ENCODE peak calls at places on chromosomes 1 and 21, in seven cellular contexts. O, R, Y, N, Q, U and P are unnamed samples.

GRCh38 chr1:119768778-119769177 is at the start of gene HMGCS2:
- DNase-seq in O (no peak), Y (no peak), Q (no peak), R (no peak), N (no peak), U (no peak), P (peak; percentile 47)

GRCh38 chr1:153799016-153799415 is 23.8 kb downstream of the SLC27A3 start:
- DNase-seq in R (no peak), N (no peak), Y (no peak), U (no peak), O (no peak), Q (no peak), P (no peak)

GRCh38 chr1:47722909-47723580 is 274.1 kb downstream of the TRABD2B start:
- DNase-seq in U (no peak), Y (no peak), Q (no peak), R (no peak), O (no peak), N (no peak), P (no peak)

GRCh38 chr1:46202975-46203737 is at the start of gene LURAP1:
- DNase-seq in O (no peak), Y (peak; percentile 79), R (no peak), U (peak; percentile 19), N (peak; percentile 87), Q (no peak), P (peak; percentile 67)

GRCh38 chr1:203271018-203271743 is 34.1 kb upstream of the BTG2 start:
- DNase-seq in U (peak; percentile 52), N (peak; percentile 74), R (peak; percentile 78), Q (no peak), Y (peak; percentile 71), O (no peak), P (peak; percentile 89)

GRCh38 chr1:201599548-201599947 is 60.6 kb downstream of the NAV1 start:
- DNase-seq in R (no peak), Y (no peak), O (no peak), U (no peak), N (no peak), Q (no peak), P (peak; percentile 49)

GRCh38 chr21:35223480-35224156 is 174.5 kb upstream of the RUNX1 start:
- DNase-seq in N (peak; percentile 24), Q (no peak), R (no peak), O (no peak), Y (no peak), U (no peak), P (no peak)

GRCh38 chr1:205528887-205529825 is 24.7 kb downstream of the CDK18 start:
- DNase-seq in O (no peak), Y (peak; percentile 86), Q (peak; percentile 98), U (peak; percentile 78), N (peak; percentile 43), R (peak; percentile 76), P (peak; percentile 71)

GRCh38 chr1:30377230-30378022 is 346.0 kb downstream of the MATN1 start:
- DNase-seq in Y (no peak), R (no peak), N (no peak), O (no peak), U (no peak), Q (no peak), P (no peak)

GRCh38 chr1:28066393-28067154 is 21.8 kb downstream of the EYA3 start:
- DNase-seq in U (no peak), O (no peak), Q (no peak), Y (no peak), N (no peak), R (no peak), P (no peak)

GRCh38 chr1:34597877-34598514 is 156.9 kb upstream of the GJB5 start:
- DNase-seq in U (peak; percentile 9), O (no peak), R (peak; percentile 17), Y (peak; percentile 45), N (peak; percentile 41), Q (peak; percentile 92), P (peak; percentile 69)

GRCh38 chr1:195376190-195376589 is 1232.0 kb downstream of the KCNT2 start:
- DNase-seq in Y (no peak), N (peak; percentile 5), Q (no peak), U (no peak), O (no peak), R (no peak), P (no peak)

GRCh38 chr1:41362357-41362721 is 1.1 kb downstream of the FOXO6 start:
- DNase-seq in Y (no peak), Q (peak; percentile 62), R (no peak), O (no peak), U (no peak), N (no peak), P (no peak)

GRCh38 chr1:159964144-159964543 is 10.1 kb upstream of the SLAMF9 start:
- DNase-seq in N (no peak), U (no peak), O (no peak), Y (no peak), Q (no peak), R (no peak), P (no peak)

DNA sequence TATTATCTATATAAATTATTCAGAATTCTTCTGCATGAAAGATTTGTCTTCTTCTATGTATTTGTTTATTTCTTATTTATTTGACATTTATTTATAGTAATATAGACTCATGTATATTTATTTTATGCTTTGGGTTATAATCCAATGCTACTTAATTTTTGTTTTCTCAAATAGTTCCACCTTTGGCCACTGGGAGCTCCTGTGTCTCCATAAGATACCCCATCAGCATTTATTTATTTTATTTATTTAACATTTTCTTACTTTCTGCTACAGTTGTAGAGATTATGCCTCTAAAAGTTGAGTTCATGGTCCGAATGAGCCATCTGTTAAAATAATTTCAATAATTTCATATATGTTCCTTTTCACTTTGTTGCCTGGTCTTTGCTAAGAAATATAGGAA is 289.4 kb downstream of the ADGRL2 start:
- DNase-seq in Q (no peak), U (no peak), N (no peak), R (no peak), O (no peak), Y (no peak), P (no peak)
- TF ChIP-seq CTCF in Q (no peak), U (no peak), N (peak; percentile 27), R (no peak), O (peak; percentile 20), Y (peak; percentile 29), P (peak; percentile 21)

DNA sequence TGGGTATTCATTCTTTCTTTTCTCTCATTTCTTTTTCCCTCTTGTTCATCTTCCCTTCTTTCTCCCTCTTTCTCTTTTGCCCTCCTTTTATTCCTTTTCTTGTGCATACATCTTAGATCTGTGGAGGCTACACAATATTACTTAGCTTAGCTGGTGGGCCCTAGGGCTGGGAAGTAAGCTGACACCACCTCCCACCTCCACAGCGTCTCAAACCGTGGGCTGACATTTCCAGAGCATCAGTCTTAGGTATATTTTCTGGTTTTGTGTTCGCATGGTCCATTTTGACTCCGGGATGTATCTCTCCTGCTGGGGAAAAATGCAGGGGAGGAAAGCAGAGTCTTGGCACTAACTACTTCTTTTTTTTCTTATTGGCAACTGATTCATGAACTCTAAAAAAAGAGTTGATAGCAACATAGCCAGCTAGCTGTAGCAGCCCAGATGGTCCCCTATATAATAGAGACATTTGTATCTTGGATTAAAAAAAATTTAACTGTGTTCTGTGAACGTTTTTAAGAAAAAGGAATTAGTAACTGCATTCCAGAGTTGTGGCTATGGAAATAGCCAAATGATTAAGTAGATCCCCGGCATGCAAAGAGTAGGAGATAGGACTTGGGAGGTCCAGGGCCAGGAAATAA is 15.5 kb downstream of the CNIH3 start:
- DNase-seq in Q (no peak), N (peak; percentile 88), R (no peak), Y (no peak), U (no peak), O (no peak), P (no peak)
- H3K4me3 ChIP-seq in Q (no peak overlapping the region), N (no peak overlapping the region), R (no peak overlapping the region), Y (no peak overlapping the region), U (no peak overlapping the region), O (no peak overlapping the region), P (no peak overlapping the region)

GRCh38 chr1:161241682-161242081 is 3.7 kb upstream of the NR1I3 start:
- DNase-seq in R (no peak), O (no peak), U (no peak), Q (no peak), Y (no peak), N (no peak), P (no peak)
- TF ChIP-seq CTCF in R (no peak), O (no peak), U (no peak), Q (no peak), Y (no peak), N (no peak), P (no peak)

GRCh38 chr1:156574039-156574633 is 1.8 kb upstream of the IQGAP3 start:
- DNase-seq in R (no peak), Q (peak; percentile 1), N (no peak), O (no peak), U (no peak), Y (no peak), P (no peak)

GRCh38 chr1:156577512-156577911 is 2.0 kb upstream of the TTC24 start:
- DNase-seq in R (no peak), O (no peak), N (no peak), Y (no peak), Q (no peak), U (no peak), P (no peak)

GRCh38 chr1:156571261-156571958 is 955 bp downstream of the IQGAP3 start:
- DNase-seq in N (peak; percentile 92), Y (no peak), O (peak; percentile 93), R (no peak), Q (no peak), U (no peak), P (no peak)

GRCh38 chr1:156571959-156572662 is at the start of gene IQGAP3:
- DNase-seq in N (peak; percentile 72), R (peak; percentile 77), U (peak; percentile 49), O (no peak), Y (peak; percentile 87), Q (peak; percentile 89), P (peak; percentile 90)

DNA sequence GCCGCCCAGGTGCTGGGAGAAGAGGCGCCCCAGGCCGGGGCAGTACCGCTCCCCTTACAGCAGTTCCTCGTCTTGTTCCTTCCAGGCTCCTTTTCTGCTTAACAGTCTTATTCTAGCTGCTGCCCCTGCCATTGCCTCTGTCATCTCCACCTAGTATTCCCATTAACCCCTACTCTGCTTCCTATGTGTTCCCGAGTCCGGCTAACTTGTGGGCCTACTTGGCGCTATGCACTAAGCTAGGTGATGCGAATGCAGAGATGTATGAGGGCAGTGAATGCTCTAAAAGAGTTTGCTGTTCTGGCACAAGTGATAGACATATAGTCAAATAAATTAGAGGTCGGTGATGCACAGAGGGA is 276 bp upstream of the IQGAP3 start:
- DNase-seq in U (no peak), Y (no peak), Q (no peak), R (no peak), N (no peak), O (no peak), P (no peak)
- H3K4me3 ChIP-seq in U (peak overlapping the region; percentile 39), Y (peak overlapping the region; percentile 44), Q (no peak overlapping the region), R (peak overlapping the region; percentile 50), N (peak overlapping the region; percentile 79), O (peak overlapping the region; percentile 55), P (no peak overlapping the region)